ENCODE peak calls at places on chromosomes 13 and 19, in eight cellular contexts. S, H, G, Q, P, M, E and V are unnamed samples.

GRCh38 chr13:43830481-43830873 is 43.7 kb upstream of the ENOX1 start:
- DNase-seq in G (no peak), E (no peak), M (no peak), Q (no peak), P (no peak), S (no peak), H (no peak), V (no peak)

GRCh38 chr19:11887247-11887617 is 350 bp upstream of the ZNF69 start:
- DNase-seq in S (no peak), M (no peak), P (no peak), H (peak), G (no peak), Q (no peak), E (no peak), V (no peak)

GRCh38 chr19:49339364-49340068 is 4.3 kb downstream of the CD37 start:
- DNase-seq in M (no peak), Q (peak), P (no peak), S (peak), H (peak), G (no peak), E (peak), V (peak)

GRCh38 chr13:23986619-23987018 is 89.3 kb upstream of the C1QTNF9B start:
- DNase-seq in M (no peak), E (no peak), P (no peak), S (no peak), G (no peak), Q (no peak), H (no peak), V (no peak)

GRCh38 chr13:39688699-39689405 is 33.4 kb downstream of the COG6 start:
- DNase-seq in G (no peak), S (no peak), P (no peak), H (no peak), Q (no peak), M (no peak), E (peak), V (no peak)

GRCh38 chr13:110496281-110496680 is 65.2 kb downstream of the RAB20 start:
- DNase-seq in E (no peak), S (no peak), Q (no peak), M (no peak), P (no peak), G (no peak), H (no peak), V (no peak)

GRCh38 chr13:101025925-101026324 is 351.3 kb upstream of the TMTC4 start:
- DNase-seq in H (no peak), E (no peak), Q (no peak), M (no peak), S (no peak), P (no peak), G (no peak), V (no peak)

GRCh38 chr13:44436589-44437337 is 63.1 kb downstream of the SERP2 start:
- DNase-seq in E (peak), S (peak), M (peak), P (peak), H (peak), Q (peak), G (peak), V (peak)

GRCh38 chr13:74406439-74406838 is 272.2 kb upstream of the KLF12 start:
- DNase-seq in S (no peak), P (peak), H (no peak), G (no peak), Q (no peak), M (no peak), E (no peak), V (no peak)

GRCh38 chr19:3692141-3693029 is 7.9 kb downstream of the PIP5K1C start:
- DNase-seq in S (no peak), P (no peak), G (no peak), Q (peak), E (no peak), M (no peak), H (peak), V (no peak)

GRCh38 chr19:15249912-15250634 is 17.8 kb upstream of the EPHX3 start:
- DNase-seq in G (no peak), Q (no peak), P (peak), M (no peak), E (no peak), S (peak), H (no peak), V (peak)

GRCh38 chr19:3080281-3080680 is 13.9 kb upstream of the GNA11 start:
- DNase-seq in G (no peak), Q (no peak), H (no peak), S (peak), M (no peak), P (peak), E (peak), V (no peak)

GRCh38 chr13:20824762-20825161 is 51.0 kb upstream of the EEF1AKMT1 start:
- DNase-seq in G (no peak), H (no peak), E (no peak), P (no peak), S (no peak), M (no peak), Q (no peak), V (no peak)

GRCh38 chr19:32186542-32187330 is 158.7 kb upstream of the ZNF507 start:
- DNase-seq in M (no peak), H (no peak), Q (no peak), G (no peak), P (no peak), S (no peak), E (no peak), V (no peak)

GRCh38 chr19:294819-295686 is 3.9 kb upstream of the PLPP2 start:
- DNase-seq in S (peak), G (no peak), P (no peak), Q (peak), E (peak), M (no peak), H (peak), V (no peak)

GRCh38 chr19:38458991-38459390 is 25.5 kb downstream of the RYR1 start:
- DNase-seq in E (no peak), H (no peak), P (no peak), Q (no peak), G (no peak), M (no peak), S (no peak), V (no peak)

GRCh38 chr13:52405767-52406494 is at the start of gene THSD1:
- DNase-seq in H (peak), M (no peak), P (no peak), E (no peak), S (no peak), G (no peak), Q (peak), V (no peak)

GRCh38 chr13:113118328-113119021 is 4.1 kb upstream of the F10 start:
- DNase-seq in H (no peak), Q (no peak), G (no peak), S (no peak), M (no peak), E (no peak), P (no peak), V (no peak)

GRCh38 chr13:113110048-113110851 is 4.7 kb downstream of the F7 start:
- DNase-seq in M (no peak), S (no peak), P (no peak), G (no peak), H (no peak), Q (no peak), E (no peak), V (no peak)